ENCODE peak calls at places on chromosomes 4 and X, in four cellular contexts. N is IMR-90, C is mesendoderm, X is H1. M is an unnamed sample.

GRCh38 chr4:15293678-15294077 is 134.2 kb upstream of the C1QTNF7 start:
- DNase-seq in N (no peak), C (peak; percentile 7), X (no peak), M (no peak)

GRCh38 chr4:3321295-3321889 is 28.6 kb downstream of the RGS12 start:
- DNase-seq in N (no peak), X (no peak), C (no peak), M (no peak)

GRCh38 chr4:113603926-113604325 is 157.6 kb downstream of the CAMK2D start:
- DNase-seq in N (peak; percentile 40), X (no peak), C (no peak), M (no peak)

GRCh38 chr4:52507774-52508173 is 151.3 kb downstream of the USP46 start:
- DNase-seq in X (no peak), C (no peak), N (no peak), M (no peak)

GRCh38 chr4:72394264-72394663 is 174.8 kb downstream of the ADAMTS3 start:
- DNase-seq in C (no peak), X (no peak), N (peak; percentile 19), M (no peak)

GRCh38 chr4:159504634-159505033 is 401.8 kb downstream of the RAPGEF2 start:
- DNase-seq in N (no peak), X (no peak), C (no peak), M (no peak)

GRCh38 chrX:29687687-29688086 is 527.7 kb upstream of the MAGEB2 start:
- DNase-seq in C (peak; percentile 16), X (no peak), N (peak; percentile 76), M (no peak)

GRCh38 chr4:2786152-2786671 is 6.7 kb upstream of the SH3BP2 start:
- DNase-seq in X (no peak), N (no peak), C (no peak), M (no peak)

GRCh38 chrX:64204701-64205440 is 637 bp downstream of the AMER1 start:
- DNase-seq in X (no peak), C (peak; percentile 52), N (peak; percentile 19), M (peak; percentile 36)

GRCh38 chrX:46577116-46578005 is 3.8 kb downstream of the CHST7 start:
- DNase-seq in X (no peak), C (peak; percentile 45), N (peak; percentile 75), M (no peak)

GRCh38 chrX:103637604-103638338 is 9.0 kb downstream of the TCEAL1 start:
- DNase-seq in N (peak; percentile 45), X (no peak), C (no peak), M (no peak)

GRCh38 chrX:135931644-135932487 is 38.4 kb downstream of the SAGE1 start:
- DNase-seq in N (peak; percentile 24), C (peak; percentile 47), X (peak; percentile 10), M (peak; percentile 63)

GRCh38 chrX:30874851-30875250 is 14.2 kb downstream of the TAB3 start:
- DNase-seq in N (no peak), X (no peak), C (no peak), M (no peak)

GRCh38 chr4:83644677-83645639 is 109.0 kb downstream of the GPAT3 start:
- DNase-seq in X (no peak), N (peak; percentile 65), C (peak; percentile 69), M (no peak)

GRCh38 chr4:26248647-26249046 is 72.2 kb upstream of the RBPJ start:
- DNase-seq in N (peak; percentile 88), X (no peak), C (no peak), M (no peak)

GRCh38 chrX:76454456-76454927 is 27.0 kb downstream of the MAGEE1 start:
- DNase-seq in X (no peak), C (peak; percentile 69), N (peak; percentile 9), M (peak; percentile 30)

GRCh38 chr4:140078366-140078765 is 75.6 kb downstream of the MAML3 start:
- DNase-seq in X (no peak), N (peak; percentile 51), C (peak; percentile 88), M (peak; percentile 77)

GRCh38 chrX:150355898-150356297 is 7.2 kb upstream of the MAMLD1 start:
- DNase-seq in N (no peak), X (no peak), C (peak; percentile 4), M (no peak)

GRCh38 chr4:144757969-144758368 is 112.0 kb downstream of the HHIP start:
- DNase-seq in C (no peak), N (peak; percentile 16), X (no peak), M (no peak)

GRCh38 chr4:12137556-12137955 is 708.9 kb upstream of the HS3ST1 start:
- DNase-seq in N (no peak), X (no peak), C (peak; percentile 13), M (no peak)

GRCh38 chrX:82127228-82128123 is 925.6 kb downstream of the SH3BGRL start:
- DNase-seq in X (no peak), C (no peak), N (no peak), M (no peak)

GRCh38 chrX:146615807-146616206 is 193.8 kb upstream of the CXorf51B start:
- DNase-seq in C (peak; percentile 5), N (no peak), X (no peak), M (no peak)

GRCh38 chrX:13059676-13060499 is 15.5 kb upstream of the FAM9C start:
- DNase-seq in N (peak; percentile 73), C (peak; percentile 46), X (no peak), M (no peak)

GRCh38 chrX:110734894-110735541 is 60.6 kb downstream of the CHRDL1 start:
- DNase-seq in C (peak; percentile 76), N (peak; percentile 69), X (no peak), M (no peak)

GRCh38 chr4:23533859-23534258 is 356.0 kb downstream of the PPARGC1A start:
- DNase-seq in C (no peak), X (no peak), N (no peak), M (no peak)

GRCh38 chr4:55636622-55636999 is 513 bp upstream of the NMU start:
- DNase-seq in C (peak; percentile 29), N (no peak), X (no peak), M (peak; percentile 35)

GRCh38 chr4:55184600-55185523 is 59.5 kb upstream of the KDR start:
- DNase-seq in X (no peak), N (peak; percentile 66), C (peak; percentile 75), M (peak; percentile 68)

GRCh38 chr4:173488656-173489055 is 41.4 kb downstream of the HAND2 start:
- DNase-seq in C (no peak), N (no peak), X (no peak), M (no peak)

GRCh38 chr4:185461565-185461964 is 10.0 kb downstream of the CCDC110 start:
- DNase-seq in N (no peak), C (no peak), X (no peak), M (no peak)

GRCh38 chr4:116092961-116093360 is 979.5 kb upstream of the NDST4 start:
- DNase-seq in C (no peak), X (no peak), N (no peak), M (no peak)

GRCh38 chr4:6221296-6221850 is 21.0 kb upstream of the JAKMIP1 start:
- DNase-seq in N (no peak), X (no peak), C (peak; percentile 63), M (peak; percentile 49)

GRCh38 chrX:125205918-125206665 is 113.6 kb upstream of the TEX13C start:
- DNase-seq in X (no peak), C (peak; percentile 82), N (no peak), M (peak; percentile 66)

GRCh38 chrX:1464282-1465131 is 11.8 kb upstream of the ASMTL start:
- DNase-seq in X (no peak), C (no peak), N (no peak), M (peak; percentile 18)

GRCh38 chrX:47179221-47179927 is 14.3 kb upstream of the UBA1 start:
- DNase-seq in N (no peak), X (no peak), C (no peak), M (no peak)

GRCh38 chr4:57109530-57109846 is 697 bp downstream of the IGFBP7 start:
- DNase-seq in C (no peak), N (no peak), X (no peak), M (no peak)

GRCh38 chr4:3115637-3116300 is 41.3 kb downstream of the HTT start:
- DNase-seq in N (peak; percentile 81), C (no peak), X (no peak), M (no peak)

GRCh38 chr4:169295822-169296221 is 25.1 kb upstream of the SH3RF1 start:
- DNase-seq in N (no peak), C (no peak), X (no peak), M (no peak)

DNA sequence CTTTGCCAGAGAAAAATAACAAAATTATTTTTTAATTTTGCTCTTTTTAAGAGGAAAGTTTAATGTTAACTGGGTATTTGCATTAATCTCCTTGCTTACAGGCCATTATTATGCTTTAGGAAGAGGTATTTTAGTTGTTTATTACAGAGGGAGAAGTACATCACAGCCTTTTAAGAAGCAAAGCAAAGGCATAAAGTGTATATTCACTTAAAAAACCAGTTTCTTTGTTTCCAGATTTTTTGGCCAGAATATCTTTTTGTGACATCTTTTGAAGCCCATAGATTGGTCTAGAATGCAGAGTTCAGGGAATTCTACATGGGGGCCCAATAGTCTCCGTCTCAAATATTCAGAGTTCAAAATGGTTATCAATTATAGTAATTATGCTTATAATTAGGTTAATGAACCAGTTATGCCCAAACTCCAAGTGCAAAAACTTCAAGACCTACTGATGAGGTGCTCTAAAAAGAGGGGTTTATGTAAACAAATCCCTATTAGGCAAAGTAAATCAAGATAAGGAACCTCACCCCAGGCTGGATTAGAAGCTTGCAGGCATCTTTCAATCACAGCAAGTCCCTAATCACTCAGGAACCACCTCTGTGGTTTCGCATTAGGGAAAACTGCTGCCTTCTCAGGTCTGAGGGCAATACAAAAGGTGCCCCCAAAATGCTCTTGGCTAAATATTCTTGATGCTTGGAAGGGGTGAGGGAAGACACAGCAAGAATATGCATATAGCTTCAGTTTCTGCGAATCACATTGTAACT is 1.4 kb downstream of the CXXC4 start:
- DNase-seq in N (no peak), C (peak; percentile 60), X (no peak), M (no peak)
- H3K56ac ChIP-seq in N (no peak overlapping the region), C (no peak overlapping the region), X (no peak overlapping the region), M (no peak overlapping the region)

GRCh38 chrX:154063234-154063633 is 34.3 kb downstream of the MECP2 start:
- DNase-seq in X (no peak), N (no peak), C (no peak), M (no peak)
- H3K56ac ChIP-seq in X (no peak overlapping the region), N (no peak overlapping the region), C (no peak overlapping the region), M (no peak overlapping the region)

GRCh38 chr4:176309046-176309445 is 10.7 kb upstream of the SPCS3 start:
- DNase-seq in C (no peak), X (no peak), N (no peak), M (no peak)

GRCh38 chr4:176308441-176308840 is 11.3 kb upstream of the SPCS3 start:
- DNase-seq in N (no peak), X (no peak), C (no peak), M (no peak)

GRCh38 chr4:176309772-176310171 is 10.0 kb upstream of the SPCS3 start:
- DNase-seq in X (no peak), C (no peak), N (peak; percentile 60), M (no peak)

GRCh38 chr4:176306837-176307590 is 12.8 kb upstream of the SPCS3 start:
- DNase-seq in X (no peak), N (no peak), C (no peak), M (no peak)

GRCh38 chr4:176307591-176307920 is 12.2 kb upstream of the SPCS3 start:
- DNase-seq in C (no peak), X (no peak), N (no peak), M (no peak)
- H3K56ac ChIP-seq in C (no peak overlapping the region), X (no peak overlapping the region), N (no peak overlapping the region), M (no peak overlapping the region)

GRCh38 chr4:48133668-48134444 is at the start of gene TXK:
- DNase-seq in N (peak; percentile 13), X (no peak), C (no peak), M (no peak)

GRCh38 chr4:48127882-48128394 is 6.1 kb downstream of the TXK start:
- DNase-seq in X (peak; percentile 73), N (peak; percentile 94), C (peak; percentile 97), M (peak; percentile 91)

GRCh38 chr4:48129307-48130014 is 4.6 kb downstream of the TXK start:
- DNase-seq in X (no peak), N (no peak), C (peak; percentile 29), M (no peak)

GRCh38 chr4:48130100-48130499 is 4.0 kb downstream of the TXK start:
- DNase-seq in X (no peak), N (no peak), C (no peak), M (no peak)

GRCh38 chr4:48131736-48132135 is 2.3 kb downstream of the TXK start:
- DNase-seq in X (no peak), C (no peak), N (no peak), M (no peak)
- H3K56ac ChIP-seq in X (no peak overlapping the region), C (no peak overlapping the region), N (no peak overlapping the region), M (no peak overlapping the region)